ENCODE peak calls at places on chromosomes 2 and 18, in four cellular contexts. F, T, R and I are unnamed samples.

GRCh38 chr2:1993711-1994682 is 249.7 kb upstream of the PXDN start:
- DNase-seq in F (no peak), R (no peak), T (no peak), I (no peak)

GRCh38 chr18:56246912-56247311 is 391.5 kb downstream of the TXNL1 start:
- DNase-seq in F (no peak), R (no peak), T (no peak), I (no peak)

GRCh38 chr2:167147254-167147941 is 259.1 kb downstream of the XIRP2 start:
- DNase-seq in T (no peak), F (peak), R (no peak), I (no peak)

GRCh38 chr2:221601376-221601775 is 29.3 kb upstream of the EPHA4 start:
- DNase-seq in T (no peak), R (no peak), F (no peak), I (no peak)

GRCh38 chr2:219109468-219109867 is 48.7 kb upstream of the IHH start:
- DNase-seq in F (peak), R (no peak), T (no peak), I (no peak)

GRCh38 chr18:79798999-79799370 is 1.2 kb downstream of the KCNG2 start:
- DNase-seq in T (no peak), F (peak), R (no peak), I (no peak)

GRCh38 chr2:46481541-46482193 is 2.3 kb downstream of the TMEM247 start:
- DNase-seq in R (no peak), F (peak), T (peak), I (peak)

GRCh38 chr2:168490015-168490874 is 34.2 kb downstream of the CERS6 start:
- DNase-seq in T (peak), F (peak), R (peak), I (peak)

GRCh38 chr2:239484571-239485355 is 83.9 kb upstream of the HDAC4 start:
- DNase-seq in F (no peak), R (no peak), T (no peak), I (no peak)

GRCh38 chr2:143802871-143803650 is 673.8 kb downstream of the ARHGAP15 start:
- DNase-seq in R (no peak), F (no peak), T (no peak), I (peak)

GRCh38 chr2:21043744-21044532 is at the start of gene APOB:
- DNase-seq in R (no peak), T (peak), F (peak), I (no peak)

GRCh38 chr2:39607538-39608211 is 58.0 kb upstream of the TMEM178A start:
- DNase-seq in F (no peak), R (no peak), T (no peak), I (no peak)

GRCh38 chr2:69790601-69790959 is 38.9 kb upstream of the GMCL1 start:
- DNase-seq in F (no peak), T (no peak), R (no peak), I (no peak)

GRCh38 chr2:95374916-95375471 is 27.5 kb upstream of the FAHD2A start:
- DNase-seq in F (no peak), T (no peak), R (no peak), I (no peak)

GRCh38 chr18:7946724-7947377 is 379.7 kb downstream of the PTPRM start:
- DNase-seq in T (peak), F (peak), R (no peak), I (peak)

GRCh38 chr18:10543277-10543676 is 17.4 kb downstream of the NAPG start:
- DNase-seq in T (no peak), F (no peak), R (no peak), I (no peak)

GRCh38 chr2:160910681-160911080 is 249.5 kb upstream of the TANK start:
- DNase-seq in F (peak), T (peak), R (no peak), I (peak)

GRCh38 chr18:75052475-75052874 is 156.5 kb downstream of the PTGR3 start:
- DNase-seq in F (no peak), T (no peak), R (no peak), I (no peak)

GRCh38 chr2:65922030-65922429 is 489.6 kb upstream of the SPRED2 start:
- DNase-seq in F (no peak), T (no peak), R (no peak), I (no peak)

GRCh38 chr2:137928547-137929503 is 35.4 kb upstream of the HNMT start:
- DNase-seq in R (no peak), F (no peak), T (peak), I (peak)

GRCh38 chr2:15302154-15302553 is 259.0 kb downstream of the NBAS start:
- DNase-seq in F (no peak), R (no peak), T (peak), I (peak)

GRCh38 chr18:26511339-26512071 is 36.8 kb downstream of the KCTD1 start:
- DNase-seq in T (no peak), R (no peak), F (no peak), I (no peak)

GRCh38 chr18:46625069-46625468 is 32.0 kb downstream of the LOXHD1 start:
- DNase-seq in R (no peak), F (no peak), T (no peak), I (no peak)

GRCh38 chr18:51342815-51343214 is 145.3 kb upstream of the MEX3C start:
- DNase-seq in T (no peak), R (no peak), F (peak), I (no peak)

GRCh38 chr2:214126135-214126534 is 284.7 kb upstream of the VWC2L start:
- DNase-seq in R (no peak), T (no peak), F (no peak), I (no peak)